ENCODE peak calls at places on chromosomes 4 and X, in six cellular contexts. F, D, U, V, Y and K are unnamed samples.

GRCh38 chrX:34877451-34877850 is 65.1 kb upstream of the FAM47B start:
- ATAC-seq in F (no peak), D (no peak), U (no peak), V (no peak), Y (no peak), K (no peak)

GRCh38 chr4:41613782-41614181 is 75.8 kb downstream of the LIMCH1 start:
- ATAC-seq in F (no peak), D (no peak), U (no peak), V (no peak), Y (no peak), K (no peak)

GRCh38 chr4:128827280-128827679 is 17.8 kb downstream of the JADE1 start:
- ATAC-seq in F (no peak), D (no peak), U (no peak), V (no peak), Y (no peak), K (no peak)

GRCh38 chr4:183430317-183430986 is 14.0 kb upstream of the CDKN2AIP start:
- ATAC-seq in F (peak), D (no peak), U (no peak), V (no peak), Y (peak), K (peak)

GRCh38 chr4:83012631-83013419 is 2.2 kb upstream of the LIN54 start:
- ATAC-seq in F (peak), D (peak), U (peak), V (peak), Y (peak), K (peak)

GRCh38 chr4:152936446-152937279 is 540 bp downstream of the FHDC1 start:
- ATAC-seq in F (peak), D (peak), U (peak), V (peak), Y (peak), K (no peak)

GRCh38 chrX:68795741-68796140 is 33.1 kb upstream of the EFNB1 start:
- ATAC-seq in F (no peak), D (no peak), U (no peak), V (no peak), Y (no peak), K (no peak)

GRCh38 chr4:12242354-12242753 is 813.7 kb upstream of the HS3ST1 start:
- ATAC-seq in F (no peak), D (no peak), U (no peak), V (no peak), Y (no peak), K (no peak)

GRCh38 chrX:69024931-69025330 is 140.3 kb downstream of the PJA1 start:
- ATAC-seq in F (no peak), D (no peak), U (no peak), V (peak), Y (no peak), K (no peak)

GRCh38 chr4:145196747-145197146 is 16.4 kb upstream of the OTUD4 start:
- ATAC-seq in F (no peak), D (no peak), U (no peak), V (no peak), Y (no peak), K (no peak)

GRCh38 chrX:79601336-79602131 is 234.4 kb upstream of the ITM2A start:
- ATAC-seq in F (no peak), D (no peak), U (no peak), V (no peak), Y (no peak), K (no peak)

GRCh38 chrX:16202943-16203342 is 35.7 kb downstream of the MAGEB17 start:
- ATAC-seq in F (no peak), D (no peak), U (no peak), V (no peak), Y (no peak), K (no peak)

GRCh38 chr4:140980426-140981200 is 152.7 kb downstream of the RNF150 start:
- ATAC-seq in F (no peak), D (no peak), U (no peak), V (no peak), Y (no peak), K (no peak)

GRCh38 chr4:154368060-154368459 is 123.5 kb downstream of the DCHS2 start:
- ATAC-seq in F (no peak), D (no peak), U (no peak), V (no peak), Y (no peak), K (no peak)

GRCh38 chrX:135330709-135331108 is 21.4 kb downstream of the ETDC start:
- ATAC-seq in F (no peak), D (no peak), U (no peak), V (no peak), Y (no peak), K (no peak)

GRCh38 chr4:122503214-122503613 is 46.7 kb upstream of the IL2 start:
- ATAC-seq in F (peak), D (no peak), U (no peak), V (no peak), Y (peak), K (peak)

GRCh38 chr4:165612936-165613335 is 234.1 kb downstream of the CPE start:
- ATAC-seq in F (peak), D (no peak), U (no peak), V (no peak), Y (peak), K (peak)

GRCh38 chr4:73944061-73944875 is 37.6 kb downstream of the PF4 start:
- ATAC-seq in F (no peak), D (no peak), U (peak), V (no peak), Y (no peak), K (no peak)

GRCh38 chrX:32392655-32393054 is 818.7 kb downstream of the DMD start:
- ATAC-seq in F (no peak), D (no peak), U (no peak), V (no peak), Y (no peak), K (no peak)

GRCh38 chr4:156948738-156949137 is 22.9 kb downstream of the PDGFC start:
- ATAC-seq in F (no peak), D (no peak), U (no peak), V (no peak), Y (no peak), K (no peak)

GRCh38 chr4:81632581-81633247 is 161.0 kb upstream of the RASGEF1B start:
- ATAC-seq in F (no peak), D (no peak), U (no peak), V (no peak), Y (no peak), K (no peak)

GRCh38 chr4:87469390-87469789 is 47.0 kb downstream of the NUDT9 start:
- ATAC-seq in F (peak), D (no peak), U (no peak), V (no peak), Y (peak), K (no peak)

GRCh38 chr4:601612-602558 is 23.5 kb upstream of the PDE6B start:
- ATAC-seq in F (no peak), D (no peak), U (no peak), V (no peak), Y (no peak), K (no peak)

GRCh38 chr4:70765368-70765767 is 43.6 kb downstream of the RUFY3 start:
- ATAC-seq in F (no peak), D (no peak), U (no peak), V (no peak), Y (no peak), K (no peak)

GRCh38 chr4:177511611-177512010 is 69.4 kb upstream of the AGA start:
- ATAC-seq in F (no peak), D (no peak), U (no peak), V (peak), Y (no peak), K (no peak)

GRCh38 chr4:16024009-16024408 is 59.8 kb downstream of the PROM1 start:
- ATAC-seq in F (peak), D (no peak), U (no peak), V (peak), Y (peak), K (no peak)